ENCODE peak calls at places on chromosomes 6 and 20, in seven cellular contexts. One of them, this sample, is unnamed.

GRCh38 chr20:3648941-3649340 is 14.3 kb downstream of the GFRA4 start:
- DNase-seq in RWPE1: no peak
- DNase-seq in CD4-positive, alpha-beta T cell: no peak
- DNase-seq in left ventricle myocardium inferior: no peak
- DNase-seq in pancreas: no peak
- DNase-seq in Peyer's patch: no peak
- DNase-seq in H9: no peak
- DNase-seq in this sample: no peak

GRCh38 chr6:64680446-64680845 is 1026.6 kb downstream of the EYS start:
- DNase-seq in pancreas: no peak
- DNase-seq in Peyer's patch: no peak
- DNase-seq in left ventricle myocardium inferior: no peak
- DNase-seq in H9: no peak
- DNase-seq in CD4-positive, alpha-beta T cell: no peak
- DNase-seq in RWPE1: no peak
- DNase-seq in this sample: no peak

GRCh38 chr6:87154641-87155271 is 609 bp upstream of the ZNF292 start:
- DNase-seq in Peyer's patch: no peak
- DNase-seq in pancreas: no peak
- DNase-seq in H9: no peak
- DNase-seq in RWPE1: peak; percentile 60
- DNase-seq in CD4-positive, alpha-beta T cell: peak; percentile 61
- DNase-seq in left ventricle myocardium inferior: no peak
- DNase-seq in this sample: no peak

GRCh38 chr6:1724124-1724523 is 114.4 kb downstream of the FOXC1 start:
- DNase-seq in H9: no peak
- DNase-seq in pancreas: no peak
- DNase-seq in RWPE1: no peak
- DNase-seq in left ventricle myocardium inferior: no peak
- DNase-seq in CD4-positive, alpha-beta T cell: no peak
- DNase-seq in Peyer's patch: no peak
- DNase-seq in this sample: no peak

GRCh38 chr6:139588076-139588639 is 213.7 kb upstream of the CITED2 start:
- DNase-seq in left ventricle myocardium inferior: no peak
- DNase-seq in H9: no peak
- DNase-seq in Peyer's patch: no peak
- DNase-seq in RWPE1: no peak
- DNase-seq in CD4-positive, alpha-beta T cell: no peak
- DNase-seq in pancreas: peak; percentile 73
- DNase-seq in this sample: no peak

GRCh38 chr6:137341721-137342195 is 122.6 kb upstream of the IFNGR1 start:
- DNase-seq in Peyer's patch: peak; percentile 59
- DNase-seq in CD4-positive, alpha-beta T cell: peak; percentile 56
- DNase-seq in RWPE1: peak; percentile 26
- DNase-seq in H9: peak; percentile 54
- DNase-seq in pancreas: peak; percentile 42
- DNase-seq in left ventricle myocardium inferior: peak; percentile 25
- DNase-seq in this sample: no peak

GRCh38 chr6:113344969-113345368 is 512.2 kb upstream of the MARCKS start:
- DNase-seq in Peyer's patch: no peak
- DNase-seq in CD4-positive, alpha-beta T cell: no peak
- DNase-seq in RWPE1: no peak
- DNase-seq in left ventricle myocardium inferior: no peak
- DNase-seq in H9: no peak
- DNase-seq in pancreas: no peak
- DNase-seq in this sample: no peak

GRCh38 chr6:62367601-62368000 is 81.6 kb upstream of the KHDRBS2 start:
- DNase-seq in H9: no peak
- DNase-seq in pancreas: no peak
- DNase-seq in CD4-positive, alpha-beta T cell: no peak
- DNase-seq in RWPE1: no peak
- DNase-seq in left ventricle myocardium inferior: no peak
- DNase-seq in Peyer's patch: no peak
- DNase-seq in this sample: no peak

GRCh38 chr6:160030103-160030502 is 61.2 kb downstream of the IGF2R start:
- DNase-seq in RWPE1: peak; percentile 95
- DNase-seq in H9: no peak
- DNase-seq in CD4-positive, alpha-beta T cell: no peak
- DNase-seq in left ventricle myocardium inferior: peak; percentile 90
- DNase-seq in pancreas: peak; percentile 87
- DNase-seq in Peyer's patch: no peak
- DNase-seq in this sample: peak; percentile 67

GRCh38 chr20:50222568-50223320 is 32.1 kb downstream of the CEBPB start:
- DNase-seq in H9: no peak
- DNase-seq in left ventricle myocardium inferior: no peak
- DNase-seq in Peyer's patch: peak; percentile 43
- DNase-seq in CD4-positive, alpha-beta T cell: no peak
- DNase-seq in pancreas: peak; percentile 10
- DNase-seq in RWPE1: no peak
- DNase-seq in this sample: no peak
- H3K27ac ChIP-seq in H9: no peak overlapping the region
- H3K27ac ChIP-seq in left ventricle myocardium inferior: no peak overlapping the region
- H3K27ac ChIP-seq in Peyer's patch: no peak overlapping the region
- H3K27ac ChIP-seq in CD4-positive, alpha-beta T cell: no peak overlapping the region
- H3K27ac ChIP-seq in pancreas: no peak overlapping the region
- H3K27ac ChIP-seq in RWPE1: peak overlapping the region; percentile 66
- H3K27ac ChIP-seq in this sample: no peak overlapping the region

DNA sequence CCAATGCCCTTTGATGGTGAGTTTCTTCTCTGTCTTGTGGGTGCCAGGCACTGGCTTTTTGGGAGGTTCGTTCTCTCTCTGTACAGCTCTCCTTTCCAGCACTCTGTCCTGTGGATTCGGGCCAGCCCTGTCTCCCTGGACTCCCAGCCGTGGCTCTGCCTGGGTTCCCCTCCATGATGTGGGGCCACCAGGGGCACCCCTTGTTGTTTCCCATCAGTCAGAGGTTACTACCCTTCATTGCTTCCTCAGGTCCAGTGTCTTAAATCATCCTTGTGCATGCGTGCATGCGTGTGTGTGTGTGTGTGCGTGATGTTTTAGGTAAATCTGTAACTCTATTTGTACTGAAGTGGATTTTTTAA is 40.5 kb downstream of the DYNLT1 start:
- DNase-seq in Peyer's patch: no peak
- DNase-seq in left ventricle myocardium inferior: no peak
- DNase-seq in H9: no peak
- DNase-seq in CD4-positive, alpha-beta T cell: no peak
- DNase-seq in pancreas: no peak
- DNase-seq in RWPE1: no peak
- DNase-seq in this sample: no peak
- H3K27ac ChIP-seq in Peyer's patch: no peak overlapping the region
- H3K27ac ChIP-seq in left ventricle myocardium inferior: no peak overlapping the region
- H3K27ac ChIP-seq in H9: no peak overlapping the region
- H3K27ac ChIP-seq in CD4-positive, alpha-beta T cell: no peak overlapping the region
- H3K27ac ChIP-seq in pancreas: no peak overlapping the region
- H3K27ac ChIP-seq in RWPE1: no peak overlapping the region
- H3K27ac ChIP-seq in this sample: no peak overlapping the region

GRCh38 chr6:19332806-19333460 is 504.2 kb upstream of the ID4 start:
- DNase-seq in CD4-positive, alpha-beta T cell: no peak
- DNase-seq in Peyer's patch: no peak
- DNase-seq in left ventricle myocardium inferior: no peak
- DNase-seq in RWPE1: no peak
- DNase-seq in pancreas: no peak
- DNase-seq in H9: no peak
- DNase-seq in this sample: no peak
- H3K27ac ChIP-seq in CD4-positive, alpha-beta T cell: no peak overlapping the region
- H3K27ac ChIP-seq in Peyer's patch: no peak overlapping the region
- H3K27ac ChIP-seq in left ventricle myocardium inferior: no peak overlapping the region
- H3K27ac ChIP-seq in RWPE1: no peak overlapping the region
- H3K27ac ChIP-seq in pancreas: peak overlapping the region; percentile 12
- H3K27ac ChIP-seq in H9: no peak overlapping the region
- H3K27ac ChIP-seq in this sample: no peak overlapping the region

GRCh38 chr6:7777062-7777461 is 51.2 kb downstream of the BMP6 start:
- DNase-seq in H9: no peak
- DNase-seq in pancreas: no peak
- DNase-seq in CD4-positive, alpha-beta T cell: no peak
- DNase-seq in left ventricle myocardium inferior: no peak
- DNase-seq in Peyer's patch: no peak
- DNase-seq in RWPE1: no peak
- DNase-seq in this sample: no peak

GRCh38 chr6:7781240-7781639 is 55.3 kb downstream of the BMP6 start:
- DNase-seq in H9: no peak
- DNase-seq in left ventricle myocardium inferior: no peak
- DNase-seq in RWPE1: no peak
- DNase-seq in CD4-positive, alpha-beta T cell: no peak
- DNase-seq in pancreas: no peak
- DNase-seq in Peyer's patch: no peak
- DNase-seq in this sample: no peak

GRCh38 chr6:7773322-7773721 is 47.4 kb downstream of the BMP6 start:
- DNase-seq in Peyer's patch: no peak
- DNase-seq in H9: no peak
- DNase-seq in left ventricle myocardium inferior: no peak
- DNase-seq in CD4-positive, alpha-beta T cell: no peak
- DNase-seq in RWPE1: no peak
- DNase-seq in pancreas: no peak
- DNase-seq in this sample: no peak

GRCh38 chr6:7773914-7774313 is 48.0 kb downstream of the BMP6 start:
- DNase-seq in Peyer's patch: no peak
- DNase-seq in left ventricle myocardium inferior: no peak
- DNase-seq in RWPE1: no peak
- DNase-seq in pancreas: no peak
- DNase-seq in CD4-positive, alpha-beta T cell: no peak
- DNase-seq in H9: no peak
- DNase-seq in this sample: no peak

GRCh38 chr6:7776509-7776908 is 50.6 kb downstream of the BMP6 start:
- DNase-seq in pancreas: no peak
- DNase-seq in H9: no peak
- DNase-seq in CD4-positive, alpha-beta T cell: no peak
- DNase-seq in left ventricle myocardium inferior: no peak
- DNase-seq in RWPE1: no peak
- DNase-seq in Peyer's patch: no peak
- DNase-seq in this sample: no peak
- H3K27ac ChIP-seq in pancreas: no peak overlapping the region
- H3K27ac ChIP-seq in H9: no peak overlapping the region
- H3K27ac ChIP-seq in CD4-positive, alpha-beta T cell: no peak overlapping the region
- H3K27ac ChIP-seq in left ventricle myocardium inferior: no peak overlapping the region
- H3K27ac ChIP-seq in RWPE1: no peak overlapping the region
- H3K27ac ChIP-seq in Peyer's patch: no peak overlapping the region
- H3K27ac ChIP-seq in this sample: no peak overlapping the region

This sample was measured in epithelial cell of prostate.